ENCODE peak calls at places on chromosome 4, in ten cellular contexts. T, A, N, E, C, D, L, Q, M and V are unnamed samples.

GRCh38 chr4:118754890-118755289 is 69.7 kb downstream of the METTL14 start:
- DNase-seq in Q (no peak), N (no peak), M (no peak), E (no peak), D (no peak), L (no peak), C (no peak), T (no peak), A (no peak), V (no peak)

GRCh38 chr4:25862411-25863346 is at the start of gene SEL1L3:
- DNase-seq in A (no peak), D (no peak), C (peak), Q (peak), M (peak), L (peak), N (no peak), T (no peak), E (no peak), V (peak)

GRCh38 chr4:105551968-105552746 is at the start of gene ARHGEF38:
- DNase-seq in M (no peak), L (no peak), C (peak), A (no peak), E (no peak), N (peak), Q (no peak), D (peak), T (no peak), V (no peak)

GRCh38 chr4:38177035-38177791 is 217.0 kb downstream of the PTTG2 start:
- DNase-seq in Q (peak), T (no peak), C (no peak), E (no peak), D (peak), M (no peak), L (peak), N (peak), A (no peak), V (no peak)

GRCh38 chr4:111943796-111944203 is 201.5 kb upstream of the FAM241A start:
- DNase-seq in E (peak), Q (no peak), N (no peak), M (no peak), C (peak), D (no peak), A (peak), L (no peak), T (no peak), V (peak)

GRCh38 chr4:25504932-25505636 is 128.0 kb downstream of the ANAPC4 start:
- DNase-seq in M (no peak), D (no peak), E (no peak), Q (no peak), T (no peak), A (no peak), L (no peak), C (no peak), N (no peak), V (no peak)

GRCh38 chr4:139028191-139028661 is 12.6 kb downstream of the NOCT start:
- DNase-seq in N (no peak), D (no peak), M (no peak), L (no peak), E (no peak), T (no peak), C (no peak), A (no peak), Q (peak), V (no peak)

GRCh38 chr4:8176547-8177399 is 18.2 kb upstream of the ABLIM2 start:
- DNase-seq in N (no peak), D (peak), M (peak), C (peak), Q (peak), A (no peak), T (no peak), E (no peak), L (peak), V (peak)

GRCh38 chr4:144363890-144364289 is 223.4 kb upstream of the GYPA start:
- DNase-seq in D (no peak), Q (no peak), A (no peak), C (no peak), M (no peak), N (no peak), T (no peak), L (no peak), E (no peak), V (no peak)

GRCh38 chr4:92387459-92388069 is 83.8 kb downstream of the GRID2 start:
- DNase-seq in C (peak), E (no peak), Q (no peak), D (peak), A (no peak), N (no peak), T (no peak), M (no peak), L (no peak), V (no peak)

GRCh38 chr4:23847158-23847557 is 42.7 kb downstream of the PPARGC1A start:
- DNase-seq in C (no peak), D (no peak), M (no peak), T (no peak), N (no peak), Q (no peak), E (no peak), A (no peak), L (no peak), V (no peak)

GRCh38 chr4:111398906-111399330 is 746.3 kb upstream of the FAM241A start:
- DNase-seq in T (no peak), D (peak), M (no peak), A (no peak), C (no peak), Q (peak), N (no peak), E (no peak), L (no peak), V (no peak)

GRCh38 chr4:5897674-5898073 is 4.8 kb upstream of the CRMP1 start:
- DNase-seq in T (no peak), L (no peak), Q (no peak), D (no peak), C (no peak), N (no peak), A (no peak), M (no peak), E (no peak), V (no peak)

GRCh38 chr4:88706574-88706973 is 8.9 kb upstream of the NAP1L5 start:
- DNase-seq in T (no peak), L (peak), N (no peak), D (peak), M (no peak), Q (no peak), E (peak), C (peak), A (no peak), V (no peak)

GRCh38 chr4:104752337-104752736 is 257.6 kb upstream of the CXXC4 start:
- DNase-seq in L (no peak), N (no peak), E (no peak), T (no peak), C (no peak), M (no peak), A (no peak), Q (no peak), D (no peak), V (no peak)

GRCh38 chr4:20394471-20394870 is 142.8 kb downstream of the SLIT2 start:
- DNase-seq in C (no peak), T (no peak), L (no peak), D (no peak), N (no peak), E (no peak), Q (no peak), A (no peak), M (no peak), V (no peak)

GRCh38 chr4:2795558-2796260 is 2.8 kb downstream of the SH3BP2 start:
- DNase-seq in T (peak), N (no peak), E (no peak), C (no peak), M (no peak), L (peak), D (no peak), Q (no peak), A (no peak), V (peak)

GRCh38 chr4:153785830-153786721 is 2.8 kb downstream of the SFRP2 start:
- DNase-seq in A (no peak), T (no peak), Q (no peak), E (no peak), N (no peak), M (no peak), L (no peak), C (peak), D (peak), V (no peak)

GRCh38 chr4:76585897-76586360 is 150.9 kb downstream of the SHROOM3 start:
- DNase-seq in Q (peak), M (no peak), C (peak), A (no peak), N (peak), L (peak), T (peak), D (no peak), E (peak), V (peak)

GRCh38 chr4:106266201-106266600 is 49.8 kb downstream of the TBCK start:
- DNase-seq in T (no peak), E (no peak), L (no peak), Q (no peak), C (peak), D (peak), A (no peak), N (no peak), M (peak), V (no peak)

GRCh38 chr4:48129307-48130014 is 4.6 kb downstream of the TXK start:
- DNase-seq in T (no peak), E (peak), D (no peak), L (peak), A (no peak), C (peak), Q (no peak), M (no peak), N (no peak), V (peak)

GRCh38 chr4:27096142-27096824 is 235.6 kb downstream of the STIM2 start:
- DNase-seq in Q (no peak), D (no peak), E (no peak), N (no peak), A (no peak), C (no peak), M (no peak), L (no peak), T (no peak), V (no peak)
- H3K27ac ChIP-seq in Q (no peak), D (no peak), E (no peak), N (no peak), A (no peak), C (no peak), M (no peak), L (no peak), T (no peak), V (no peak)

GRCh38 chr4:103011378-103012025 is 8.0 kb downstream of the SLC9B1 start:
- DNase-seq in N (no peak), Q (no peak), A (no peak), M (peak), D (peak), C (no peak), E (peak), L (peak), T (no peak), V (no peak)
- TF ChIP-seq POLR2A in N (no peak), Q (no peak), A (no peak), M (no peak), D (no peak), C (no peak), E (no peak), L (no peak), T (no peak), V (no peak)

GRCh38 chr4:107916623-107917022 is 14.7 kb upstream of the CYP2U1 start:
- DNase-seq in N (no peak), T (no peak), D (no peak), E (no peak), M (no peak), C (no peak), A (no peak), L (no peak), Q (no peak), V (no peak)
- H3K4me3 ChIP-seq in N (no peak), T (no peak), D (no peak), E (no peak), M (no peak), C (no peak), A (no peak), L (no peak), Q (no peak), V (no peak)

DNA sequence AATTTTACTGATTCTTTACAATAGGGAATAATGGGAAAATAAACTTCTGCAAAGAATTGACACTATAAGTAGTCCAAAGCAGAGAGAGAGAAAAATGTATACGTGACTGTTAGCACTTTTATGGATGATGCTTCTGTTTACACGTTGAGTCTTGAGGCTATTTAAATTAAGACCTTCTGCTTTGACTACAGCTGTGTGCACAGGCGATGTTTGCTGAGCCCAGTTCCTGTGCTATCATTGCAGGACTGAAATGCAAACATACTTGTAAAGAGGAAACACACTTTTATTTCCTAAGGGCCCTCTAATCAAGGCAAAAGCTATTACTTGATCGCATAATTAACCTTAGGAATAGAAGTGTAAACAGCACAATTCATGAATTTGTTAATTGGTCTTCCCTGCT is 227.0 kb downstream of the FBXW7 start:
- DNase-seq in N (no peak), D (no peak), E (no peak), A (no peak), T (no peak), Q (no peak), L (no peak), C (no peak), M (no peak), V (no peak)
- H3K27ac ChIP-seq in N (no peak), D (no peak), E (no peak), A (no peak), T (no peak), Q (no peak), L (no peak), C (no peak), M (no peak), V (no peak)